ENCODE peak calls at places on chromosomes 5 and 9, in ten cellular contexts. A is endothelial cell of umbilical vein, L is breast epithelium, P is IMR-90, J is esophagus squamous epithelium, S is body of pancreas, N is HCT116, V is heart left ventricle, E is suprapubic skin, I is uterus. C is an unnamed sample. For H3K4me1, the result is how much of the 10 kb centered on the place peaks cover.

GRCh38 chr5:179373101-179373934 is 28.1 kb upstream of the ADAMTS2 start:
- DNase-seq in A (no peak), L (peak), P (no peak), J (no peak), S (no peak), N (no peak), V (no peak), E (peak), I (no peak), C (no peak)

GRCh38 chr5:81901539-81901938 is 70.3 kb upstream of the ATG10 start:
- DNase-seq in A (no peak), L (no peak), P (no peak), J (no peak), S (no peak), N (no peak), V (no peak), E (no peak), I (no peak), C (no peak)

GRCh38 chr5:29930316-29930715 is 1263.2 kb upstream of the CDH6 start:
- DNase-seq in A (no peak), L (no peak), P (no peak), J (no peak), S (no peak), N (no peak), V (no peak), E (no peak), I (no peak), C (no peak)

GRCh38 chr9:8486095-8486494 is 686.5 kb upstream of the DMAC1 start:
- DNase-seq in A (peak), L (no peak), P (no peak), J (no peak), S (peak), N (no peak), V (peak), E (no peak), I (no peak), C (no peak)

GRCh38 chr5:80275347-80275746 is 19.5 kb upstream of the SERINC5 start:
- DNase-seq in A (peak), L (no peak), P (peak), J (no peak), S (no peak), N (no peak), V (no peak), E (no peak), I (no peak), C (no peak)

GRCh38 chr5:16140417-16140816 is 39.2 kb downstream of the MARCHF11 start:
- DNase-seq in A (no peak), L (no peak), P (no peak), J (no peak), S (no peak), N (no peak), V (no peak), E (no peak), I (no peak), C (no peak)

GRCh38 chr5:74272019-74272775 is 368.3 kb downstream of the ENC1 start:
- DNase-seq in A (no peak), L (no peak), P (peak), J (no peak), S (no peak), N (no peak), V (no peak), E (no peak), I (no peak), C (no peak)

GRCh38 chr9:37918665-37919165 is 14.8 kb upstream of the SLC25A51 start:
- DNase-seq in A (no peak), L (no peak), P (no peak), J (no peak), S (no peak), N (no peak), V (no peak), E (no peak), I (no peak), C (no peak)

GRCh38 chr5:1311443-1312055 is 16.7 kb upstream of the TERT start:
- DNase-seq in A (no peak), L (no peak), P (no peak), J (no peak), S (no peak), N (no peak), V (no peak), E (peak), I (no peak), C (no peak)

GRCh38 chr9:98031169-98031568 is 25.4 kb upstream of the NANS start:
- DNase-seq in A (no peak), L (no peak), P (no peak), J (no peak), S (no peak), N (no peak), V (no peak), E (no peak), I (no peak), C (no peak)

GRCh38 chr5:96668725-96669124 is 6.5 kb downstream of the CAST start:
- DNase-seq in A (no peak), L (no peak), P (no peak), J (no peak), S (no peak), N (no peak), V (no peak), E (no peak), I (no peak), C (no peak)

GRCh38 chr9:133475292-133475941 is 3.5 kb downstream of the SLC2A6 start:
- DNase-seq in A (no peak), L (no peak), P (no peak), J (no peak), S (no peak), N (no peak), V (no peak), E (no peak), I (no peak), C (no peak)

GRCh38 chr5:180284161-180284560 is 7.7 kb downstream of the MAPK9 start:
- DNase-seq in A (no peak), L (no peak), P (no peak), J (no peak), S (no peak), N (no peak), V (no peak), E (no peak), I (no peak), C (no peak)

GRCh38 chr5:117954341-117954740 is 1034.0 kb downstream of the DTWD2 start:
- DNase-seq in A (no peak), L (no peak), P (peak), J (no peak), S (no peak), N (no peak), V (no peak), E (no peak), I (no peak), C (no peak)

GRCh38 chr5:87308024-87308423 is 40.3 kb downstream of the RASA1 start:
- DNase-seq in A (no peak), L (no peak), P (no peak), J (no peak), S (no peak), N (no peak), V (no peak), E (no peak), I (no peak), C (no peak)

GRCh38 chr9:92097997-92098482 is 17.2 kb downstream of the SPTLC1 start:
- DNase-seq in A (peak), L (peak), P (peak), J (no peak), S (peak), N (peak), V (peak), E (peak), I (peak), C (peak)

GRCh38 chr9:26058111-26058895 is 380.1 kb upstream of the TUSC1 start:
- DNase-seq in A (no peak), L (no peak), P (no peak), J (no peak), S (no peak), N (no peak), V (no peak), E (no peak), I (no peak), C (no peak)

GRCh38 chr5:168064457-168064856 is 227.0 kb upstream of the WWC1 start:
- DNase-seq in A (no peak), L (no peak), P (no peak), J (no peak), S (no peak), N (no peak), V (no peak), E (no peak), I (no peak), C (no peak)

GRCh38 chr9:105443121-105443520 is 4.7 kb upstream of the FSD1L start:
- DNase-seq in A (no peak), L (no peak), P (no peak), J (no peak), S (no peak), N (no peak), V (no peak), E (no peak), I (no peak), C (no peak)

GRCh38 chr5:140347382-140347781 is 979 bp upstream of the HBEGF start:
- DNase-seq in A (no peak), L (no peak), P (no peak), J (no peak), S (no peak), N (no peak), V (peak), E (no peak), I (no peak), C (no peak)

GRCh38 chr5:18314192-18314778 is 680.0 kb downstream of the TAF11L14 start:
- DNase-seq in A (peak), L (no peak), P (peak), J (no peak), S (no peak), N (peak), V (no peak), E (no peak), I (no peak), C (no peak)

GRCh38 chr5:167063788-167064187 is 1227.7 kb upstream of the WWC1 start:
- DNase-seq in A (no peak), L (no peak), P (no peak), J (no peak), S (no peak), N (no peak), V (no peak), E (no peak), I (no peak), C (no peak)

GRCh38 chr9:106953166-106953565 is 90.2 kb downstream of the ZNF462 start:
- DNase-seq in A (no peak), L (no peak), P (peak), J (no peak), S (no peak), N (no peak), V (no peak), E (no peak), I (no peak), C (peak)

GRCh38 chr9:32551491-32552049 is 557 bp upstream of the SMIM27 start:
- DNase-seq in A (peak), L (peak), P (peak), J (no peak), S (peak), N (peak), V (peak), E (no peak), I (peak), C (peak)

GRCh38 chr9:36306481-36307306 is 48.4 kb upstream of the GNE start:
- DNase-seq in A (peak), L (no peak), P (peak), J (no peak), S (no peak), N (no peak), V (no peak), E (no peak), I (no peak), C (no peak)

DNA sequence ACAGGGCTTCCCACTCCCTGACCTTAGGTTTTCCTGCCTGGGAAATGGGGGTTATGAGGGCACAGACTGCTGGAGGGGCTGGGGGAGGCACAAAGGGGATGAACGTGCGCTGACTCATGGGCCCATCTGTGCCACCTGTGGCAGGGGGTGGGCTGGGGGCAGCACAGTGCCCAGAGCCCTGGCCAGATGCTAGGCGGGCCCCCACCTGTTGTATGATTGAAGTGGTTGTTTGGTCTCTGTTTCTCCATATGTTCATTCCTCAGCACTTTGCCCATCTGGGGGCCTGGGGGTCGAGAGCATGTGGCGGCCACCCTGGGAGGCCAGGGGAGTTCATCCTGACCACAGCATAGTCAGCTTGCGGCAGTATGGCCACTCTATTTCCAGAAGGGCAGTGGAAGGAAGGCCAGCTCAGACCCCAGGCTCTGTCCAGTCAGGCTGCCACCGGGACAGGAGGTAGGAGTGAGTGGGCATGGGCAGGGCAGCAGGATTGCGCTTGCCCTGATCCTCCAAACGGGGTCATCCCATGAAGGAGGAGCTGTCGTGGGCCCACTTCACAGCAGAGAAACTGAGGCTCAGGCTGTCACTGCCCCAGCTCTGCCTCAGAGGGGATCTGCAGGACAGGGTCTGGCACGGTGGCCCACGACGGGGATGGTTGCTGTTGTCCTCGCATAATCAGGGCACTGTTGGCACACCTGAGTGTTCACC is 841 bp upstream of the NINJ1 start:
- DNase-seq in A (no peak), L (no peak), P (peak), J (no peak), S (no peak), N (no peak), V (no peak), E (no peak), I (peak), C (no peak)
- H3K4me1 ChIP-seq in A (under half), L (under half), P (under half), J (under half), S (half or more), N (under half), V (half or more), E (half or more), I (under half), C (under half)

DNA sequence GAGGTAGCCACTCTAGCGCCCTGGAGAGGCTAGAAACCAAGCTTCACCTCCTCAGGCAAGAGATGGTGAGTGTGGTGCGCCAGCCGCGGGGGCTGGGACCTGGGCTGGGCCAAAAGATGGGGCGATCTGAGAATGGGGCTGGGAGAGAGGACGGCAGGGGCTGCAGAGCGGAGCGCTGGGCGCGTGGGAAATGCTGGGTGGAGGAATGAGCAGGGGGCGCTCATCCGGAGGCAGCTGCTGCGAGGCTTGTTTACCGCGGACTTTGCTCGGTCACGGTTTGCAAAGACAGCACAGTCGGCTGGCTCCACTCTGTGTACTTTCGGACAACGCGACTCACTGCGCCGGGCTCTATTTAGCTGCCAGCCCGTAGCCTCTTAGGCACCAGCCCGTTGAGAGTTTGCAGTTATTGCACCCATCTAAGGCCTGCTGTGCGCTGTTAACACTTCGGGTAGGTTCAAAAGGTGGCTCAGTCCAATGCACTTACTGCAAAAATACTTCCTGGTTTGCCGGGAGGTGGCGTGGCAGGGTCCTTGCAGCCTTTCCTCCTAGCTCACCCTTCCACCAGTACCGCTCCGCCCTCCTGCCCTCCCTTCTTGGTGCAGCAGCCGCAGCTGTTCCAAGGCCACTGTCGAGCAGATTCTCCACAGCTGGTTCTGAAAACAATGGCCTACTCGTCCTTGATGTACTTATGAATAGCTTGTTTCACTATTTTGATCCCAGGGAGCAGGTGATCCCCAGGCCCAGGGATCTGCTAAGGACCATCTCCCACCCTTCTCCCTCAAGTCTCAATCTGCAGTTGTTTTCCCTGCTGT is 1.3 kb downstream of the LURAP1L start:
- DNase-seq in A (peak), L (peak), P (peak), J (no peak), S (peak), N (peak), V (peak), E (peak), I (peak), C (peak)
- TF ChIP-seq POLR2A in A (no peak), L (no peak), P (peak), J (no peak), S (peak), N (no peak), V (no peak), E (no peak), I (no peak), C (peak)

GRCh38 chr5:115530426-115530825 is 14.1 kb downstream of the FEM1C start:
- DNase-seq in A (no peak), L (no peak), P (no peak), J (no peak), S (no peak), N (no peak), V (no peak), E (no peak), I (no peak), C (no peak)

GRCh38 chr5:115531380-115531779 is 13.2 kb downstream of the FEM1C start:
- DNase-seq in A (no peak), L (no peak), P (no peak), J (no peak), S (no peak), N (no peak), V (no peak), E (no peak), I (no peak), C (no peak)

GRCh38 chr5:115531787-115532367 is 12.7 kb downstream of the FEM1C start:
- DNase-seq in A (no peak), L (no peak), P (no peak), J (no peak), S (no peak), N (no peak), V (no peak), E (no peak), I (no peak), C (no peak)

GRCh38 chr5:115535479-115536035 is 9.0 kb downstream of the FEM1C start:
- DNase-seq in A (no peak), L (no peak), P (no peak), J (no peak), S (no peak), N (no peak), V (no peak), E (no peak), I (no peak), C (no peak)

DNA sequence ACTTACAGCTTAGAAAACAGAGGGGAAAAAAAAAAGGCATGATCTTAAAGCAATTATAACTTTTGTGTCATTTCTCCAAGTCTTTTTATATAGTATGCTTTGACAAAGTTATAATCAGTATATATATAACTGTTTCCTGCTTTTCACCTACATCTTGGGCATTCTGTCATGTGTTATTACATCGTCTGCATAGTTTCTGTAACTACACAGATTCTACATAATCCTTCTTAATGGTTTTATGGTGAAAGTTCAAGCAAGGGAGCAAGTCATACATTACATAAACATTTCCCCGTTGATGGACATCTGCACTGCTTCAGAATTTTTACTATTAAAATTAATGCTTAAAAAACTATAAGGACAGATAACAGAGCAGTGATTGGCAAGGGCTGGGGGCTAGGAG is 12.1 kb downstream of the FEM1C start:
- DNase-seq in A (peak), L (no peak), P (peak), J (no peak), S (no peak), N (no peak), V (no peak), E (no peak), I (no peak), C (no peak)
- H3K4me1 ChIP-seq in A (under half), L (under half), P (under half), J (under half), S (half or more), N (under half), V (half or more), E (under half), I (under half), C (half or more)

GRCh38 chr9:109416135-109416706 is 81.9 kb downstream of the PTPN3 start:
- DNase-seq in A (no peak), L (no peak), P (no peak), J (no peak), S (no peak), N (no peak), V (no peak), E (no peak), I (no peak), C (no peak)
- TF ChIP-seq POLR2A in A (no peak), L (no peak), P (no peak), J (no peak), S (no peak), N (no peak), V (no peak), E (no peak), I (no peak), C (no peak)

GRCh38 chr9:81372628-81373191 is 316.6 kb downstream of the TLE1 start:
- DNase-seq in A (no peak), L (no peak), P (no peak), J (no peak), S (no peak), N (no peak), V (peak), E (no peak), I (peak), C (no peak)

GRCh38 chr9:81371824-81372223 is 317.5 kb downstream of the TLE1 start:
- DNase-seq in A (no peak), L (peak), P (no peak), J (no peak), S (no peak), N (no peak), V (no peak), E (no peak), I (no peak), C (no peak)

GRCh38 chr9:81374459-81374858 is 314.9 kb downstream of the TLE1 start:
- DNase-seq in A (no peak), L (no peak), P (no peak), J (no peak), S (no peak), N (no peak), V (no peak), E (no peak), I (no peak), C (no peak)

GRCh38 chr9:81374881-81375280 is 314.5 kb downstream of the TLE1 start:
- DNase-seq in A (peak), L (no peak), P (peak), J (no peak), S (no peak), N (no peak), V (peak), E (no peak), I (no peak), C (no peak)

DNA sequence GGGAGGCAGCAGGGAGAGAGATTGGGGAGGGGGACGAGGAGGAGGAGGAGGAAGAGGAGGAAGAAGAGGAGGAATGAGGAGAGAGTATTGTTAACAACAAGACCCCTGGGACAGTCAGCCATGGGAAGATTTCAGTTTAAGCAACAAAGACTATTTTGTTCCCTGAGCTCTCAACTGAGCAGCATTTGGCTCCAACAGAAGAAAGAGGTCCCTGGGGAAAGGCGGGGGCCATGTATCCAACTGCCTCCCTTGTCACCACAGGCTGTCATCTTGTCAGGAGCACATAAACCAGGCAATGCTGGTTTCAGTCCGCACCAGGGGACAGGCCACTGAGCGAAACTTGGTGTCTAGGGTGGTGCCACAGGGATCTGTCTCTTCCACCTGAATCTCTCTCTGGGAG is 316.1 kb downstream of the TLE1 start:
- DNase-seq in A (no peak), L (no peak), P (no peak), J (no peak), S (no peak), N (no peak), V (peak), E (no peak), I (peak), C (no peak)
- H3K4me1 ChIP-seq in A (under half), L (under half), P (under half), J (under half), S (under half), N (under half), V (under half), E (under half), I (under half), C (under half)

GRCh38 chr9:34624475-34624984 is 4.2 kb upstream of the DCTN3 start:
- DNase-seq in A (no peak), L (no peak), P (no peak), J (no peak), S (no peak), N (no peak), V (no peak), E (no peak), I (no peak), C (no peak)

GRCh38 chr9:34623386-34624235 is 3.3 kb upstream of the DCTN3 start:
- DNase-seq in A (no peak), L (no peak), P (no peak), J (no peak), S (no peak), N (no peak), V (no peak), E (no peak), I (no peak), C (no peak)

GRCh38 chr9:34625087-34625486 is 3.8 kb downstream of the ARID3C start:
- DNase-seq in A (no peak), L (no peak), P (no peak), J (no peak), S (no peak), N (no peak), V (no peak), E (no peak), I (no peak), C (no peak)

GRCh38 chr9:34615132-34615531 is 3.2 kb upstream of the RPP25L start:
- DNase-seq in A (no peak), L (no peak), P (no peak), J (no peak), S (no peak), N (no peak), V (no peak), E (no peak), I (no peak), C (no peak)

GRCh38 chr9:34620061-34620994 is at the start of gene DCTN3:
- DNase-seq in A (peak), L (peak), P (peak), J (peak), S (peak), N (peak), V (peak), E (peak), I (peak), C (peak)
- TF ChIP-seq POLR2A in A (peak), L (no peak), P (peak), J (no peak), S (peak), N (peak), V (peak), E (no peak), I (peak), C (peak)

C was measured in adrenal gland.